ENCODE peak calls at places on chromosomes 4 and X, in four cellular contexts. F, C, A and D are unnamed samples.

GRCh38 chr4:127610488-127610887 is 22.3 kb upstream of the INTU start:
- DNase-seq in F (no peak), C (no peak), A (no peak), D (no peak)

GRCh38 chr4:169253904-169254303 is 16.9 kb downstream of the SH3RF1 start:
- DNase-seq in C (no peak), A (no peak), F (no peak), D (no peak)

GRCh38 chrX:145002776-145003175 is 244.5 kb upstream of the SPANXN1 start:
- DNase-seq in F (no peak), A (no peak), C (no peak), D (no peak)

GRCh38 chr4:123421227-123421941 is 24.8 kb downstream of the SPRY1 start:
- DNase-seq in F (no peak), A (no peak), C (no peak), D (no peak)

GRCh38 chr4:6480532-6481088 is 8.2 kb upstream of the PPP2R2C start:
- DNase-seq in F (no peak), C (no peak), A (no peak), D (no peak)

GRCh38 chr4:110472583-110473329 is 3.2 kb upstream of the ENPEP start:
- DNase-seq in F (no peak), C (no peak), A (no peak), D (no peak)

GRCh38 chr4:186942745-186943606 is 219.3 kb upstream of the FAT1 start:
- DNase-seq in C (no peak), A (no peak), F (no peak), D (no peak)

GRCh38 chr4:176814770-176815169 is 22.0 kb upstream of the VEGFC start:
- DNase-seq in A (no peak), F (no peak), C (no peak), D (no peak)

GRCh38 chr4:120939693-120940092 is 17.2 kb upstream of the PRDM5 start:
- DNase-seq in C (no peak), F (no peak), A (no peak), D (no peak)

GRCh38 chr4:165709526-165709925 is 163.5 kb upstream of the TLL1 start:
- DNase-seq in A (no peak), C (no peak), F (no peak), D (no peak)

GRCh38 chrX:123432362-123433150 is 248.5 kb downstream of the GRIA3 start:
- DNase-seq in F (no peak), C (no peak), A (no peak), D (no peak)

GRCh38 chrX:1182211-1182610 is 30.2 kb downstream of the CRLF2 start:
- DNase-seq in A (no peak), C (no peak), F (no peak), D (no peak)

GRCh38 chrX:104310084-104310483 is 55.4 kb upstream of the ESX1 start:
- DNase-seq in F (no peak), C (no peak), A (no peak), D (peak; percentile 42)

GRCh38 chrX:24425806-24426205 is 39.3 kb upstream of the PDK3 start:
- DNase-seq in F (no peak), C (no peak), A (no peak), D (no peak)

GRCh38 chr4:142396279-142396678 is 449.8 kb downstream of the INPP4B start:
- DNase-seq in C (no peak), F (no peak), A (no peak), D (no peak)

GRCh38 chr4:146095091-146095690 is 80.3 kb upstream of the LSM6 start:
- DNase-seq in C (peak; percentile 37), F (peak; percentile 32), A (peak; percentile 42), D (peak; percentile 31)

GRCh38 chrX:1581132-1581531 is 10.3 kb upstream of the AKAP17A start:
- DNase-seq in F (peak; percentile 52), A (peak; percentile 69), C (peak; percentile 75), D (peak; percentile 75)

GRCh38 chrX:115324194-115324593 is 34.7 kb downstream of the LUZP4 start:
- DNase-seq in C (no peak), A (no peak), F (no peak), D (no peak)

GRCh38 chr4:22661443-22661842 is 31.3 kb upstream of the GBA3 start:
- DNase-seq in A (no peak), F (no peak), C (no peak), D (no peak)

GRCh38 chr4:143512978-143513313 is 556 bp upstream of the SMARCA5 start:
- DNase-seq in C (no peak), F (no peak), A (no peak), D (no peak)

GRCh38 chr4:3304831-3305609 is 12.2 kb downstream of the RGS12 start:
- DNase-seq in A (no peak), C (peak; percentile 3), F (no peak), D (peak; percentile 39)

GRCh38 chrX:154603438-154604430 is 15.3 kb downstream of the CTAG1B start:
- DNase-seq in A (no peak), F (no peak), C (no peak), D (peak; percentile 2)

GRCh38 chrX:49192722-49193328 is 6.7 kb upstream of the PRICKLE3 start:
- DNase-seq in F (no peak), A (no peak), C (peak; percentile 49), D (peak; percentile 46)

GRCh38 chrX:94662665-94663064 is 988.7 kb downstream of the FAM133A start:
- DNase-seq in F (no peak), C (no peak), A (no peak), D (no peak)

GRCh38 chr4:141153751-141154510 is 20.7 kb upstream of the RNF150 start:
- DNase-seq in F (no peak), C (no peak), A (peak; percentile 13), D (no peak)

GRCh38 chr4:85995361-85995760 is 364.5 kb downstream of the MAPK10 start:
- DNase-seq in F (no peak), C (no peak), A (no peak), D (no peak)

GRCh38 chr4:24686866-24687672 is 102.7 kb upstream of the DHX15 start:
- DNase-seq in C (peak; percentile 78), A (peak; percentile 59), F (peak; percentile 17), D (peak; percentile 56)

GRCh38 chr4:4859799-4860380 is 425 bp downstream of the MSX1 start:
- DNase-seq in F (no peak), A (no peak), C (no peak), D (peak; percentile 45)

GRCh38 chrX:154824638-154825037 is 9.8 kb downstream of the SMIM9 start:
- DNase-seq in F (no peak), C (no peak), A (no peak), D (no peak)

GRCh38 chrX:148371251-148371650 is 129.2 kb upstream of the AFF2 start:
- DNase-seq in F (no peak), A (no peak), C (no peak), D (no peak)

GRCh38 chrX:15059488-15059887 is 186.3 kb downstream of the MOSPD2 start:
- DNase-seq in F (no peak), C (no peak), A (no peak), D (no peak)

GRCh38 chrX:15050395-15050794 is 177.2 kb downstream of the MOSPD2 start:
- DNase-seq in C (no peak), F (no peak), A (peak; percentile 23), D (no peak)

GRCh38 chrX:15056044-15056443 is 182.8 kb downstream of the MOSPD2 start:
- DNase-seq in F (no peak), C (no peak), A (no peak), D (no peak)

DNA sequence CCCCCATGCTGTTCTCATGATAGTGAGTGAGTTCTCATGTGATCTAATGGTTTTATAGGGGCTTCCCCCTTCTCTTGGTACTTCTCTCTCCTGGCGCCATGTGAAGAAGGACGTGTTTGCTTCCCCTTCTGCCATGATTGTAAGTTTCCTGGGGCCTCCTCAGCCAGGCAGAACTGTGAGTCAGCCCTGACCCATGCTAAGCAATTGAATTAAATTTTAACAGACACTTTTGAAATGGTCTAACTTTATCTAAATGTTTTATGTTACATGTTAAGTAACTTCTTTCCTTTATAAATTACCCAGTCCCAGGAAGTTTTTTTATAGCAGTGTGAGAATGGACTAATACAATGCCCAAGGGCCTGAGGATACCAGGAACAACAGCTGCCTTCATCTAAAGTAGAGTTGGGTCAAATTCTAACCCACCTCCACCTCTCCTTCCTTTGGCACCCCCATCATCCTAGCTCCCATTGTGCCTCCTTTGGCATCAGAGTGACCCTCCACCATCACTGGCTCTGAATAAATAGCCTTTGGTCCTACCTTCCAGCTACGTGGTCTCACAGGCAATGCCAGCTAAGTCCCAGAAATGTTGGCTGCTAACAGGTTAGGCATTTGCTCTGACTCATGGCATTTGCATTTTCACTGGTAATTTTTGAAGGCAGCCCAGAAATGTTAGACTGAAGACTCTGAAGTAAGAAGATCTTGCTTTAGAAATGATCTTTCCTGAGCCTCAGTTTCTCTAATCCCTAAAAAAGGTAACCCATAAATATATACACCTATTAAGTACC is 182.1 kb downstream of the MOSPD2 start:
- DNase-seq in A (no peak), F (no peak), C (no peak), D (no peak)
- TF ChIP-seq ELF4 in A (no peak), F (no peak), C (no peak), D (no peak)

GRCh38 chr4:89765966-89766365 is 71.0 kb downstream of the SNCA start:
- DNase-seq in A (no peak), C (no peak), F (no peak), D (no peak)
- TF ChIP-seq ELF4 in A (no peak), C (no peak), F (no peak), D (no peak)

GRCh38 chr4:15233626-15234025 is 194.2 kb upstream of the C1QTNF7 start:
- DNase-seq in C (no peak), A (no peak), F (no peak), D (no peak)

GRCh38 chr4:15232725-15233597 is 194.9 kb upstream of the C1QTNF7 start:
- DNase-seq in A (no peak), C (no peak), F (peak; percentile 33), D (no peak)

GRCh38 chr4:15231265-15232091 is 196.4 kb upstream of the C1QTNF7 start:
- DNase-seq in C (peak; percentile 77), A (peak; percentile 53), F (peak; percentile 68), D (peak; percentile 67)

GRCh38 chr4:15234101-15234500 is 193.7 kb upstream of the C1QTNF7 start:
- DNase-seq in A (no peak), C (no peak), F (no peak), D (no peak)

DNA sequence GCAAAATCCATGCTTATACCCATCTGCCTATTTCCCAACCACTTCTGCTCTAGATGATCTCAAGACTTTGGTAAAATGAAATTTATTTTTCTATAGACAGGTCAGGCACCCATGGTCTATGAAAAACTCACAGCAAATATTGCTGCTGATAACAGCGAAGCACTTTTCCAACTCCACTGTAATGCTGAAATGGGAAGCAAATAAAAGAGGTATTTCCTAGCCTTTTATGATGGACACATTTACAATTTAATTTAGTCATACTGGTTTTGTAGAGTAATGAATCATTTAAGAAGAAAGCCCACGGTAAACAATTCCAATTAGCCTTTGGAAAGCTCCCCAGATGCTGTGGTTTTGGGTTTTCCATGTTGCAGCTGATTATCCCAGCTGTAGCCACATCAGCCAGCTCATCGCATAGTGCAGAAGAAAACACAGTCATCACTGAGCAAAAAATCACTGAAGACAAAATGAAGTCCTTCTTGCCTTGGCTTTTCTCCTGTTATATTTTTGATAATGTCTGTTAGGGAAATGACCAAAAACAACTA is 193.2 kb upstream of the C1QTNF7 start:
- DNase-seq in A (no peak), F (no peak), C (no peak), D (no peak)
- TF ChIP-seq ELF4 in A (no peak), F (no peak), C (no peak), D (no peak)

DNA sequence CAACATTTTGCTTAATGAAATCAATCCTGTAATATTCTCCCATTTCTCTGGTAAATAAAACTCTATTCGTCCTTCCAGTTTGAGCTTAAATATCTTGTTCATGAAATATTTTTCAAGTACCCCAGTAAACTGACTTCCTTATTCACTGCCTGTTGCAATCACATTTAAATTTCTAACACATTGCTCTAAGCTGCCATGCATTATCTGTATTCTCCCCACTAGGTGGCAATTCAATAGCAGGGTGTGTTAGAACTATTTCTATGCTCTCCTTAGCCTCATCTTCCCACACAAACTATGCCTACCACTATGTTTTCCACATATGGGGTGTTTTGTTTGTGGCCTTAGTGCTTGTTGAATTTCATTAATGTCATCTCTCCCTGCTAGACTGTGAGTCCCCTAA is 377.1 kb upstream of the HS3ST1 start:
- DNase-seq in A (no peak), F (no peak), C (no peak), D (peak; percentile 10)
- TF ChIP-seq ELF4 in A (no peak), F (no peak), C (no peak), D (no peak)